ENCODE peak calls at places on chromosomes 6 and 20, in five cellular contexts. J is mucosa of descending colon; Q is stimulated activated naive CD8-positive, alpha-beta T cell treated with anti-CD3 and anti-CD28 coated beads, Interleukin-15, amount 100 ng/mL, for 72 hours; X is CD4-positive, CD25-positive, alpha-beta regulatory T cell; D is mammary epithelial cell. O is an unnamed sample.

GRCh38 chr20:33812673-33813462 is 1.7 kb downstream of the CHMP4B start:
- DNase-seq in J (no peak), Q (no peak), X (no peak), D (peak), O (no peak)

GRCh38 chr6:17098538-17098937 is 3.3 kb upstream of the STMND1 start:
- DNase-seq in J (no peak), Q (no peak), X (no peak), D (no peak), O (no peak)

GRCh38 chr6:52571099-52571755 is 5.6 kb downstream of the TRAM2 start:
- DNase-seq in J (no peak), Q (no peak), X (no peak), D (no peak), O (no peak)

GRCh38 chr6:146935489-146935888 is 268.7 kb upstream of the STXBP5 start:
- DNase-seq in J (no peak), Q (no peak), X (no peak), D (no peak), O (no peak)

GRCh38 chr20:2663364-2663886 is 591 bp downstream of the IDH3B start:
- DNase-seq in J (no peak), Q (no peak), X (no peak), D (no peak), O (no peak)

GRCh38 chr6:93580441-93580840 is 161.1 kb upstream of the EPHA7 start:
- DNase-seq in J (no peak), Q (no peak), X (no peak), D (no peak), O (no peak)

GRCh38 chr6:40713002-40713719 is 126.0 kb upstream of the LRFN2 start:
- DNase-seq in J (no peak), Q (no peak), X (no peak), D (no peak), O (no peak)

GRCh38 chr20:63178445-63178818 is 37.5 kb downstream of the YTHDF1 start:
- DNase-seq in J (no peak), Q (no peak), X (no peak), D (no peak), O (no peak)

GRCh38 chr6:115667478-115667996 is 393.2 kb downstream of the FRK start:
- DNase-seq in J (no peak), Q (no peak), X (no peak), D (no peak), O (no peak)

GRCh38 chr6:156533860-156534580 is 243.2 kb upstream of the ARID1B start:
- DNase-seq in J (no peak), Q (no peak), X (no peak), D (no peak), O (no peak)

GRCh38 chr20:1566701-1567100 is 9.2 kb upstream of the SIRPD start:
- DNase-seq in J (no peak), Q (no peak), X (no peak), D (peak), O (no peak)

GRCh38 chr20:33915726-33916331 is 77.9 kb upstream of the RALY start:
- DNase-seq in J (peak), Q (peak), X (peak), D (peak), O (no peak)

GRCh38 chr6:168837231-168837903 is 396.4 kb downstream of the SMOC2 start:
- DNase-seq in J (no peak), Q (no peak), X (no peak), D (no peak), O (no peak)

GRCh38 chr6:149062653-149063348 is 254.7 kb upstream of the TAB2 start:
- DNase-seq in J (no peak), Q (no peak), X (no peak), D (no peak), O (no peak)

GRCh38 chr6:38114976-38115632 is 295.6 kb downstream of the ZFAND3 start:
- DNase-seq in J (no peak), Q (no peak), X (no peak), D (peak), O (no peak)

GRCh38 chr20:19073584-19074198 is 138.8 kb upstream of the SLC24A3 start:
- DNase-seq in J (no peak), Q (no peak), X (no peak), D (no peak), O (no peak)

GRCh38 chr6:140671926-140672325 is 1297.5 kb upstream of the CITED2 start:
- DNase-seq in J (no peak), Q (no peak), X (no peak), D (peak), O (no peak)

GRCh38 chr20:45345104-45345936 is 2.9 kb downstream of the SDC4 start:
- DNase-seq in J (peak), Q (no peak), X (no peak), D (peak), O (no peak)

GRCh38 chr20:44384423-44385027 is 29.0 kb downstream of the HNF4A start:
- DNase-seq in J (peak), Q (peak), X (peak), D (peak), O (peak)

GRCh38 chr6:169839029-169839481 is 87.6 kb downstream of the ERMARD start:
- DNase-seq in J (no peak), Q (no peak), X (no peak), D (no peak), O (no peak)

GRCh38 chr20:1707588-1708449 is 50.2 kb upstream of the SIRPG start:
- DNase-seq in J (no peak), Q (no peak), X (no peak), D (peak), O (no peak)

GRCh38 chr6:13470240-13471140 is 16.9 kb downstream of the GFOD1 start:
- DNase-seq in J (no peak), Q (no peak), X (no peak), D (no peak), O (no peak)

GRCh38 chr20:64107736-64108457 is 532 bp upstream of the NPBWR2 start:
- DNase-seq in J (no peak), Q (peak), X (no peak), D (no peak), O (no peak)

GRCh38 chr6:25931411-25931709 is 869 bp upstream of the SLC17A2 start:
- DNase-seq in J (no peak), Q (no peak), X (no peak), D (no peak), O (no peak)

GRCh38 chr6:154111025-154111424 is 72.0 kb downstream of the OPRM1 start:
- DNase-seq in J (no peak), Q (no peak), X (no peak), D (no peak), O (no peak)

GRCh38 chr6:112833546-112834215 is 486.6 kb downstream of the RFPL4B start:
- DNase-seq in J (no peak), Q (no peak), X (no peak), D (no peak), O (no peak)

GRCh38 chr6:39806277-39806676 is 14.1 kb downstream of the DAAM2 start:
- DNase-seq in J (no peak), Q (no peak), X (no peak), D (no peak), O (no peak)

GRCh38 chr20:35443003-35443402 is 5.0 kb upstream of the GDF5 start:
- DNase-seq in J (no peak), Q (no peak), X (no peak), D (no peak), O (no peak)

GRCh38 chr6:20709451-20709850 is 175.2 kb downstream of the CDKAL1 start:
- DNase-seq in J (no peak), Q (no peak), X (no peak), D (no peak), O (no peak)

GRCh38 chr6:130906736-130907381 is 79.7 kb downstream of the SMLR1 start:
- DNase-seq in J (no peak), Q (no peak), X (no peak), D (peak), O (no peak)

GRCh38 chr20:12966468-12967085 is 42.2 kb upstream of the SPTLC3 start:
- DNase-seq in J (no peak), Q (no peak), X (no peak), D (peak), O (no peak)

GRCh38 chr6:13164316-13164715 is 164.0 kb downstream of the TBC1D7 start:
- DNase-seq in J (no peak), Q (no peak), X (no peak), D (no peak), O (no peak)

O was measured in suprapubic skin.